ENCODE peak calls at places on chromosome X, in nine cellular contexts. O is HEK293T; U is GM04504; D is psoas muscle; R is Peyer's patch; Q is iPS-NIHi11; A is activated CD4-positive, alpha-beta T cell treated with anti-CD3 and anti-CD28 coated beads, Interleukin-2, amount 50 U/mL, for 1 hour; G is mucosa of descending colon; I is GM13977. F is an unnamed sample.

GRCh38 chrX:109886122-109886761 is 116.7 kb upstream of the TMEM164 start:
- DNase-seq in U (no peak), R (peak), I (peak), Q (peak), O (peak), D (no peak), A (peak), G (peak), F (peak)

GRCh38 chrX:99095965-99096364 is 1314.1 kb downstream of the PCDH19 start:
- DNase-seq in Q (no peak), A (no peak), U (no peak), O (no peak), G (no peak), R (no peak), D (no peak), I (no peak), F (no peak)

GRCh38 chrX:69051901-69052300 is 113.4 kb downstream of the PJA1 start:
- DNase-seq in A (no peak), O (no peak), Q (no peak), I (no peak), G (no peak), D (no peak), R (no peak), U (no peak), F (no peak)

GRCh38 chrX:62928906-62929305 is 422.2 kb downstream of the SPIN4 start:
- DNase-seq in G (no peak), D (no peak), O (no peak), U (no peak), A (no peak), I (no peak), R (no peak), Q (no peak), F (no peak)

GRCh38 chrX:79719568-79720231 is 294.9 kb upstream of the TBX22 start:
- DNase-seq in U (no peak), R (no peak), D (no peak), A (no peak), I (no peak), G (no peak), O (no peak), Q (no peak), F (no peak)

GRCh38 chrX:12089740-12090139 is 48.5 kb upstream of the FRMPD4 start:
- DNase-seq in D (no peak), U (no peak), A (no peak), O (no peak), G (no peak), Q (no peak), R (no peak), I (no peak), F (no peak)

GRCh38 chrX:115138040-115138439 is 51.2 kb upstream of the RBMXL3 start:
- DNase-seq in Q (peak), I (no peak), R (no peak), A (no peak), U (no peak), O (no peak), G (no peak), D (no peak), F (peak)

GRCh38 chrX:150476183-150476699 is 92.2 kb upstream of the MTM1 start:
- DNase-seq in O (no peak), U (no peak), R (no peak), G (no peak), Q (no peak), A (no peak), I (no peak), D (no peak), F (no peak)

GRCh38 chrX:55489315-55490009 is at the start of gene USP51:
- DNase-seq in G (peak), A (peak), Q (peak), O (peak), U (no peak), D (peak), R (peak), I (peak), F (peak)

GRCh38 chrX:43969504-43970501 is 3.4 kb downstream of the NDP start:
- DNase-seq in O (no peak), R (no peak), U (no peak), Q (peak), G (no peak), D (no peak), A (no peak), I (no peak), F (peak)

GRCh38 chrX:40719218-40719617 is 16.1 kb downstream of the MED14 start:
- DNase-seq in Q (no peak), U (no peak), I (no peak), O (no peak), G (no peak), D (no peak), A (no peak), R (no peak), F (no peak)

GRCh38 chrX:71618303-71618721 is at the start of gene CXCR3:
- DNase-seq in U (no peak), Q (no peak), O (no peak), I (peak), A (peak), R (peak), G (no peak), D (no peak), F (no peak)

GRCh38 chrX:134990475-134991473 is at the start of gene SMIM10:
- DNase-seq in A (peak), G (peak), D (peak), O (peak), U (peak), I (no peak), Q (peak), R (peak), F (no peak)

GRCh38 chrX:118973389-118974087 is 880 bp upstream of the LONRF3 start:
- DNase-seq in A (no peak), I (no peak), U (no peak), Q (no peak), D (peak), R (no peak), O (no peak), G (no peak), F (no peak)

GRCh38 chrX:14697453-14697852 is 168.1 kb downstream of the GLRA2 start:
- DNase-seq in Q (peak), O (peak), A (peak), D (no peak), R (peak), U (no peak), G (peak), I (peak), F (peak)

GRCh38 chrX:17409566-17410290 is 34.7 kb downstream of the NHS start:
- DNase-seq in O (no peak), Q (peak), R (no peak), I (no peak), U (no peak), D (no peak), A (no peak), G (no peak), F (no peak)